ENCODE peak calls at places on chromosome 3, in eight cellular contexts. N is upper lobe of right lung, E is testis, Q is A549, L is pancreas, R is heart left ventricle, V is cardiac muscle cell, U is lung. P is an unnamed sample.

GRCh38 chr3:9727041-9727595 is 4.4 kb upstream of the BRPF1 start:
- DNase-seq in N (no peak), E (peak), Q (peak), L (no peak), R (no peak), V (no peak), U (no peak), P (no peak)

GRCh38 chr3:66822059-66823009 is 175.8 kb upstream of the KBTBD8 start:
- DNase-seq in N (no peak), E (peak), Q (peak), L (peak), R (no peak), V (peak), U (peak), P (no peak)

GRCh38 chr3:57961828-57962447 is 46.3 kb upstream of the FLNB start:
- DNase-seq in N (no peak), E (no peak), Q (peak), L (no peak), R (no peak), V (no peak), U (no peak), P (no peak)

GRCh38 chr3:188272481-188273372 is 118.8 kb downstream of the LPP start:
- DNase-seq in N (no peak), E (no peak), Q (peak), L (no peak), R (no peak), V (no peak), U (no peak), P (no peak)

GRCh38 chr3:66989860-66990696 is 8.0 kb upstream of the KBTBD8 start:
- DNase-seq in N (no peak), E (peak), Q (peak), L (no peak), R (no peak), V (no peak), U (no peak), P (no peak)

GRCh38 chr3:115961390-115961789 is 338.1 kb downstream of the GAP43 start:
- DNase-seq in N (no peak), E (no peak), Q (no peak), L (no peak), R (no peak), V (no peak), U (no peak), P (no peak)

GRCh38 chr3:115286529-115287197 is 139.6 kb upstream of the ZBTB20 start:
- DNase-seq in N (no peak), E (no peak), Q (no peak), L (no peak), R (no peak), V (no peak), U (no peak), P (no peak)

GRCh38 chr3:127452321-127452821 is 138.2 kb downstream of the TPRA1 start:
- DNase-seq in N (peak), E (no peak), Q (no peak), L (no peak), R (no peak), V (no peak), U (no peak), P (peak)

GRCh38 chr3:67706934-67707333 is 52.5 kb upstream of the SUCLG2 start:
- DNase-seq in N (no peak), E (no peak), Q (no peak), L (no peak), R (no peak), V (no peak), U (no peak), P (no peak)

GRCh38 chr3:126436826-126437717 is 38.6 kb downstream of the ZXDC start:
- DNase-seq in N (peak), E (no peak), Q (no peak), L (no peak), R (no peak), V (no peak), U (no peak), P (no peak)

GRCh38 chr3:123158330-123158729 is 43.4 kb upstream of the SEC22A start:
- DNase-seq in N (no peak), E (no peak), Q (no peak), L (no peak), R (no peak), V (no peak), U (no peak), P (no peak)

GRCh38 chr3:147008886-147009285 is 397.5 kb downstream of the ZIC4 start:
- DNase-seq in N (no peak), E (no peak), Q (no peak), L (no peak), R (no peak), V (no peak), U (no peak), P (no peak)

GRCh38 chr3:24145981-24146822 is 201.1 kb downstream of the NR1D2 start:
- DNase-seq in N (no peak), E (no peak), Q (peak), L (no peak), R (no peak), V (no peak), U (no peak), P (no peak)

GRCh38 chr3:98702166-98702565 is 61.0 kb upstream of the ST3GAL6 start:
- DNase-seq in N (no peak), E (no peak), Q (no peak), L (no peak), R (no peak), V (no peak), U (no peak), P (no peak)

GRCh38 chr3:71397046-71397445 is 186.5 kb downstream of the FOXP1 start:
- DNase-seq in N (no peak), E (peak), Q (peak), L (no peak), R (no peak), V (peak), U (no peak), P (no peak)

GRCh38 chr3:46575577-46576222 is 9.6 kb upstream of the LRRC2 start:
- DNase-seq in N (no peak), E (no peak), Q (no peak), L (no peak), R (no peak), V (no peak), U (no peak), P (no peak)

GRCh38 chr3:96538186-96538585 is 276.2 kb upstream of the EPHA6 start:
- DNase-seq in N (no peak), E (no peak), Q (no peak), L (no peak), R (no peak), V (no peak), U (no peak), P (no peak)

GRCh38 chr3:126544596-126545281 is 14.0 kb downstream of the C3orf22 start:
- DNase-seq in N (peak), E (peak), Q (no peak), L (no peak), R (peak), V (no peak), U (no peak), P (peak)

GRCh38 chr3:111827871-111828270 is 31.2 kb upstream of the PHLDB2 start:
- DNase-seq in N (no peak), E (no peak), Q (no peak), L (no peak), R (no peak), V (no peak), U (no peak), P (no peak)

GRCh38 chr3:195895078-195895899 is 13.1 kb downstream of the TNK2 start:
- DNase-seq in N (peak), E (peak), Q (peak), L (peak), R (no peak), V (peak), U (no peak), P (no peak)

GRCh38 chr3:59809016-59809415 is 759.2 kb upstream of the CFAP20DC start:
- DNase-seq in N (no peak), E (no peak), Q (peak), L (no peak), R (no peak), V (no peak), U (no peak), P (no peak)

GRCh38 chr3:177772908-177773557 is 575.8 kb upstream of the TBL1XR1 start:
- DNase-seq in N (no peak), E (no peak), Q (no peak), L (no peak), R (no peak), V (no peak), U (no peak), P (no peak)

GRCh38 chr3:122957707-122958210 is 69.8 kb downstream of the SEMA5B start:
- DNase-seq in N (peak), E (peak), Q (no peak), L (no peak), R (peak), V (peak), U (peak), P (no peak)

GRCh38 chr3:27458929-27459328 is 25.3 kb downstream of the SLC4A7 start:
- DNase-seq in N (no peak), E (no peak), Q (no peak), L (no peak), R (no peak), V (no peak), U (no peak), P (no peak)

GRCh38 chr3:128127236-128127635 is 3.6 kb upstream of the RUVBL1 start:
- DNase-seq in N (no peak), E (no peak), Q (no peak), L (no peak), R (no peak), V (no peak), U (no peak), P (no peak)

GRCh38 chr3:138349926-138350665 is 1.7 kb downstream of the MRAS start:
- DNase-seq in N (peak), E (peak), Q (no peak), L (no peak), R (no peak), V (no peak), U (no peak), P (no peak)

GRCh38 chr3:42700366-42701288 is 2.0 kb downstream of the HHATL start:
- DNase-seq in N (no peak), E (no peak), Q (no peak), L (peak), R (no peak), V (no peak), U (no peak), P (no peak)

GRCh38 chr3:3665961-3666640 is 133.1 kb upstream of the LRRN1 start:
- DNase-seq in N (no peak), E (no peak), Q (no peak), L (no peak), R (peak), V (no peak), U (no peak), P (no peak)

GRCh38 chr3:170670504-170670903 is 84.6 kb upstream of the SLC7A14 start:
- DNase-seq in N (no peak), E (no peak), Q (no peak), L (no peak), R (no peak), V (no peak), U (no peak), P (no peak)

GRCh38 chr3:171011109-171011508 is 15.4 kb downstream of the SLC2A2 start:
- DNase-seq in N (no peak), E (no peak), Q (no peak), L (no peak), R (no peak), V (no peak), U (no peak), P (no peak)

GRCh38 chr3:106963446-106963845 is 413.8 kb upstream of the CCDC54 start:
- DNase-seq in N (no peak), E (peak), Q (no peak), L (no peak), R (no peak), V (peak), U (no peak), P (no peak)

GRCh38 chr3:138833908-138834358 is 795 bp downstream of the PIK3CB start:
- DNase-seq in N (no peak), E (no peak), Q (no peak), L (no peak), R (no peak), V (no peak), U (no peak), P (no peak)

GRCh38 chr3:114319453-114319852 is 25.6 kb downstream of the TIGIT start:
- DNase-seq in N (no peak), E (no peak), Q (peak), L (no peak), R (no peak), V (peak), U (no peak), P (no peak)

GRCh38 chr3:69567026-69567767 is 172.1 kb upstream of the MITF start:
- DNase-seq in N (no peak), E (no peak), Q (no peak), L (no peak), R (no peak), V (no peak), U (no peak), P (no peak)

GRCh38 chr3:119173325-119173724 is at the start of gene UPK1B:
- DNase-seq in N (no peak), E (no peak), Q (peak), L (no peak), R (no peak), V (peak), U (no peak), P (no peak)

GRCh38 chr3:138781012-138781470 is 53.7 kb downstream of the PIK3CB start:
- DNase-seq in N (no peak), E (no peak), Q (no peak), L (no peak), R (no peak), V (no peak), U (no peak), P (no peak)

GRCh38 chr3:172316758-172317157 is 131.5 kb downstream of the GHSR start:
- DNase-seq in N (no peak), E (peak), Q (no peak), L (no peak), R (no peak), V (no peak), U (no peak), P (no peak)

GRCh38 chr3:124459678-124460077 is 270.6 kb upstream of the UMPS start:
- DNase-seq in N (no peak), E (no peak), Q (no peak), L (no peak), R (no peak), V (no peak), U (no peak), P (no peak)

DNA sequence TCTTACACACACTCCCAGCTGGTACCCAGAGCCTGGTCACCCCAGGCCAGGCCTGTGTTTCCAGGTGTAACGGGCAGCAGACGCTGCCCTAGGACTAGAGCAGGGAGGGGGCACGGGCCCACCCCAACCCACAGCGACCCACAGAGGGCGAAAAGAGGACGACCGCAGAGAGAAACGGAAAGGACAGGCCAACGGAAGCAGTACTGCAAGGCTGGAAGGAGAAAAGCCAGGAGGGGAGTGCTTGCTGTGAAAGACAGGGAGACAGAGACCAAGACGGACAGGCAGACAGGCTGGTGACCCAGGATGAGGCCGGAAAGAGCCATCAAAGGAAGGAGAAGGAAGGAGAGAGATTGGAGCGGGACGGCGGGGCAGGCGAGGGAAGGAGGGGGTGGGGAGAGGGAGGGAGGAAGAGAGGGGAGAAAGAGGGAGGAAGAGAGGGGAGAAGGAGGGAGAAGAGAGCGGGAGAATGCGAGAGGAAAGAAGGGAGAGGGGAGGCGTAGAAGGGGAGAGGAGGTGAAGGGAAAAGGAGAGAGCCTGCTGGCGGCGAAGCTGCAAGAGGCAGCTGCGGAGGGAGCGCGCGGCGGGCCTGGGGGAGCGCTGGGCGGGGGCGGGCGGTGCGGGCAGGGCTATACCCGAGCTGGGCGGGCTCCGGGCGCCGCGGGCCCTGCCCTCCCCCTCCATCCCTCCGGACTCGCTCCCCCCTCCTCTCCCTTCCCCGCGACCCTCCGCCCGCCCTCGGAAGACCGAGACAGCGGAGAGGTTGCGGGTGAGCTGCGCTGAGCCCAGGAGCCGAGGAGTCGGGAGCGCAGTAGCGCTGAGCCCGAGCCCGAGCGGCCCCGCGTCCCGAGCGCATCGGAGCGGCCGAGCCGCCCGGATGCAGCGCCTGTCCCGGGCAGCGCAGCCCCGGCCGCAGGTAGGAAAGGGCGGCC is at the start of gene SLC6A1:
- DNase-seq in N (no peak), E (peak), Q (peak), L (no peak), R (no peak), V (peak), U (no peak), P (no peak)
- TF ChIP-seq CTCF in N (peak), E (no peak), Q (peak), L (no peak), R (peak), V (peak), U (no peak), P (no peak)

GRCh38 chr3:31670722-31671121 is 138.0 kb downstream of the STT3B start:
- DNase-seq in N (no peak), E (no peak), Q (no peak), L (no peak), R (no peak), V (no peak), U (no peak), P (no peak)

GRCh38 chr3:31671456-31671855 is 138.7 kb downstream of the STT3B start:
- DNase-seq in N (no peak), E (no peak), Q (no peak), L (no peak), R (no peak), V (no peak), U (no peak), P (no peak)

GRCh38 chr3:31671976-31672375 is 139.3 kb downstream of the STT3B start:
- DNase-seq in N (no peak), E (no peak), Q (no peak), L (no peak), R (no peak), V (peak), U (peak), P (no peak)

GRCh38 chr3:31670136-31670535 is 137.4 kb downstream of the STT3B start:
- DNase-seq in N (no peak), E (no peak), Q (no peak), L (no peak), R (no peak), V (no peak), U (no peak), P (no peak)

GRCh38 chr3:31673950-31674349 is 141.2 kb downstream of the STT3B start:
- DNase-seq in N (no peak), E (no peak), Q (no peak), L (no peak), R (no peak), V (no peak), U (no peak), P (no peak)
- H3K27ac ChIP-seq in N (no peak), E (no peak), Q (no peak), L (no peak), R (no peak), V (no peak), U (no peak), P (no peak)

GRCh38 chr3:185823280-185824044 is 1.4 kb downstream of the IGF2BP2 start:
- DNase-seq in N (peak), E (peak), Q (no peak), L (peak), R (peak), V (peak), U (peak), P (no peak)
- TF ChIP-seq CTCF in N (no peak), E (no peak), Q (no peak), L (no peak), R (no peak), V (peak), U (no peak), P (no peak)

GRCh38 chr3:17602126-17602525 is 140.3 kb downstream of the TBC1D5 start:
- DNase-seq in N (no peak), E (no peak), Q (peak), L (no peak), R (no peak), V (no peak), U (no peak), P (no peak)
- H3K27ac ChIP-seq in N (no peak), E (no peak), Q (no peak), L (no peak), R (no peak), V (no peak), U (no peak), P (no peak)

DNA sequence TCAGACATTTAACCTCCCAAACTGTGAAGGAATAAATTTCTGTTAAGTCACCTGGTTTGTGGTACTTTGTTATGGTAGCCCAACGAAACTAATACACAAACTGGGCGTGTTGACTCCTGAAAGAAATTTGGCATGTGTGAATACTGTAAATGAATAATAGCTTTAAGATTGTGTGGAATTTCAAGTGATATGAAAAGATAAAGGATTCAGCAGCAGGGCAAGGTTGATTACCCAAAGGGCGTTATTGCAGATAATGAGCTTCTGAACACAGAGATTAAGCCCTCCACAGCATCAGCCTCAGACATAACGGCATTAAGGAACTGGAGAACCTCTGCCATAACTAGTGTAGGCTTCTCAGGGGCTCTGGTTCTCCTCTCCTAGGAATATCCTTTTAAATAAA is 451.5 kb upstream of the NECTIN3 start:
- DNase-seq in N (no peak), E (no peak), Q (no peak), L (no peak), R (no peak), V (no peak), U (no peak), P (no peak)
- TF ChIP-seq CTCF in N (no peak), E (no peak), Q (no peak), L (no peak), R (no peak), V (no peak), U (no peak), P (no peak)

GRCh38 chr3:105834768-105835167 is 34.0 kb downstream of the CBLB start:
- DNase-seq in N (no peak), E (no peak), Q (no peak), L (no peak), R (no peak), V (no peak), U (no peak), P (no peak)
- H3K27ac ChIP-seq in N (no peak), E (no peak), Q (peak), L (no peak), R (peak), V (peak), U (no peak), P (no peak)

P was measured in coronary artery.